ENCODE peak calls at places on chromosomes 2 and 18, in eight cellular contexts. B is A549, R is psoas muscle, Z is OCI-LY7, P is HL-60, K is hepatocyte, V is neural crest cell, E is K562. H is an unnamed sample.

GRCh38 chr2:129465045-129465444 is 514.4 kb upstream of the RAB6C start:
- DNase-seq in B (no peak), R (no peak), Z (no peak), P (no peak), K (no peak), V (no peak), E (no peak), H (peak; percentile 74)

GRCh38 chr2:219596954-219597551 is 604 bp upstream of the STK11IP start:
- DNase-seq in B (peak; percentile 21), R (no peak), Z (no peak), P (no peak), K (peak; percentile 37), V (no peak), E (no peak), H (no peak)

GRCh38 chr2:231222318-231223000 is 24.0 kb downstream of the ARMC9 start:
- DNase-seq in B (no peak), R (no peak), Z (no peak), P (no peak), K (no peak), V (no peak), E (no peak), H (no peak)

GRCh38 chr2:55119711-55120487 is 69.6 kb upstream of the RTN4 start:
- DNase-seq in B (no peak), R (no peak), Z (no peak), P (no peak), K (no peak), V (no peak), E (no peak), H (no peak)

GRCh38 chr2:201579536-201579935 is 63.8 kb downstream of the TMEM237 start:
- DNase-seq in B (no peak), R (no peak), Z (no peak), P (no peak), K (no peak), V (no peak), E (no peak), H (no peak)

GRCh38 chr2:200758341-200758740 is 53.4 kb upstream of the BZW1 start:
- DNase-seq in B (no peak), R (no peak), Z (no peak), P (no peak), K (no peak), V (no peak), E (no peak), H (no peak)

GRCh38 chr2:8518986-8519669 is 162.7 kb upstream of the ID2 start:
- DNase-seq in B (no peak), R (no peak), Z (no peak), P (peak; percentile 58), K (no peak), V (no peak), E (no peak), H (no peak)

GRCh38 chr2:63740943-63741342 is 100.8 kb upstream of the UGP2 start:
- DNase-seq in B (no peak), R (no peak), Z (no peak), P (no peak), K (no peak), V (no peak), E (no peak), H (no peak)

GRCh38 chr2:217813828-217814227 is 189.0 kb downstream of the TNS1 start:
- DNase-seq in B (no peak), R (no peak), Z (no peak), P (no peak), K (no peak), V (no peak), E (no peak), H (no peak)

GRCh38 chr2:241582806-241583205 is 24.3 kb downstream of the BOK start:
- DNase-seq in B (no peak), R (peak; percentile 30), Z (no peak), P (no peak), K (no peak), V (no peak), E (no peak), H (no peak)

GRCh38 chr2:86223098-86223681 is 23.9 kb downstream of the MRPL35 start:
- DNase-seq in B (no peak), R (peak; percentile 71), Z (no peak), P (no peak), K (peak; percentile 66), V (no peak), E (no peak), H (peak; percentile 60)

GRCh38 chr2:104444392-104444791 is 409.5 kb upstream of the POU3F3 start:
- DNase-seq in B (no peak), R (no peak), Z (no peak), P (no peak), K (no peak), V (no peak), E (no peak), H (no peak)

GRCh38 chr18:78528437-78529228 is 451.0 kb upstream of the SALL3 start:
- DNase-seq in B (no peak), R (no peak), Z (no peak), P (no peak), K (no peak), V (no peak), E (no peak), H (peak; percentile 68)

GRCh38 chr2:233820766-233821105 is 33.6 kb downstream of the HJURP start:
- DNase-seq in B (no peak), R (no peak), Z (no peak), P (no peak), K (no peak), V (no peak), E (no peak), H (peak; percentile 38)

GRCh38 chr2:138922973-138923563 is 142.9 kb upstream of the NXPH2 start:
- DNase-seq in B (no peak), R (no peak), Z (peak; percentile 5), P (no peak), K (peak; percentile 31), V (no peak), E (no peak), H (no peak)

GRCh38 chr2:169693344-169693743 is 861 bp downstream of the CFAP210 start:
- DNase-seq in B (no peak), R (no peak), Z (peak; percentile 7), P (peak; percentile 14), K (no peak), V (no peak), E (no peak), H (no peak)
- TF ChIP-seq CTCF in B (no peak), R (no peak), Z (peak; percentile 60), P (no peak), K (peak; percentile 15), V (no peak), E (no peak), H (peak; percentile 40)

DNA sequence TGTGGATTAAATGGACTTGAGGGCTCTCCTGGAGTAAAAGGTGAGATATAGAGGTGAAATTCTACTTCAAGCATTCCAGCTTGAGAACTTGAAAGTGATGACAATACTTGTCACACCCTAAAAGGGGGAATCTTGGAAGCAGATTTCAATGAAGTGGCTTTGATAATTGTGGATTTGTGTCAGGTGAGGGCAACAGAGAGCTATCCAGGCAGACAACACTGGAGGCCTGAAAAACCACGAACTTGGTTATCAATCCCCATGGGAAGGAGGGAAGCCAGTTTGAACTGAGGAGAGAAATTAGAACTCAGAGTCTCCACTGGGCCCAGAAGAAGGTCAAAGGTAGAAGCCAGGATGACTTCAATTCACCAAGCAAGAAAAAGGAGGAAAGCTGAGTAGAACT is 263.9 kb downstream of the FIGN start:
- DNase-seq in B (peak; percentile 3), R (no peak), Z (no peak), P (no peak), K (peak; percentile 12), V (no peak), E (no peak), H (no peak)
- TF ChIP-seq CTCF in B (peak; percentile 52), R (peak; percentile 12), Z (no peak), P (no peak), K (peak; percentile 39), V (peak; percentile 47), E (no peak), H (peak; percentile 54)

DNA sequence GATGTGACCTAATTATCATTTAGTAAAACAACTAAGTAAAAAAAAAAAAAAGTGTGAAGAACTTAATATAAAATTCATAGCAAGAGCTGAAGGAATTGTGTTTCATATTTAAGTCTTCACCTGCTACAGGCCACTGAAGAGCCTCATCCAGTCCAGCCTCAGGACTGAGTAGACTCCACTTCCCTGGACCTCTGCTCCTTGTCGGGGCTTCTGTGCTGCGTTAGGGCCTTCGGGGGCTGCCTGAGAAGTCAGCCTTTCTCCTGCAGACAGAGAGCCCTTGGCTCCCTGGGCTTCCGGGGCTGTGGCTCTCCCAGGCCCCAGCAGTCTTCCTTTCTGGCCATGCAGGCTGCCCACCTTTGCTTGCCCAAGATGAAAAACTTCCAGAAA is 95.5 kb downstream of the MTCL1 start:
- DNase-seq in B (no peak), R (no peak), Z (no peak), P (no peak), K (no peak), V (no peak), E (no peak), H (no peak)
- TF ChIP-seq CTCF in B (no peak), R (no peak), Z (no peak), P (no peak), K (no peak), V (no peak), E (no peak), H (no peak)

GRCh38 chr2:159168707-159169106 is 117.8 kb downstream of the WDSUB1 start:
- DNase-seq in B (peak; percentile 8), R (no peak), Z (no peak), P (no peak), K (no peak), V (no peak), E (no peak), H (no peak)
- TF ChIP-seq CTCF in B (no peak), R (no peak), Z (no peak), P (no peak), K (no peak), V (peak; percentile 44), E (no peak), H (peak; percentile 40)

DNA sequence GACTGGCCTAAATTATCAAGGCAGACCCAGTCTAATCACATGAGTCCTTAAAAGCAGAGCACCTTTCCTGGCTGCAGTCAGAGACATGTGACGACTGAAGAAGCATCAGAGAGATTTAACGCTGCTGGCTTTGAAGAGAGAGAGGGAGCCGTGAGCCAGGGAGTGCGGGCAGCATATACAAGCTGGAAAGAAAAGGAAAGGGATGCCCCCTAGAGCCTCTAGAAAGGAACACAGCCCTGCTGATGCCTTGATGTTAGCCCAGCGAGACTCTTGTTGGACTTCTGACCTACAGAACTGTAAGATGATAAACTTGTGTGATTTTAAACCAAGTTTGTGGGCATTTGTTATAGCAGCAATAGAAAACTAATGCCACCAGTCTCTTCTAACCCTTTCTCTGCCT is 58.1 kb downstream of the HEATR5B start:
- DNase-seq in B (no peak), R (no peak), Z (peak; percentile 25), P (no peak), K (peak; percentile 12), V (no peak), E (peak; percentile 38), H (no peak)
- TF ChIP-seq CTCF in B (peak; percentile 39), R (no peak), Z (peak; percentile 70), P (no peak), K (no peak), V (peak; percentile 41), E (peak; percentile 56), H (no peak)

GRCh38 chr2:58553937-58554336 is 312.8 kb upstream of the FANCL start:
- DNase-seq in B (no peak), R (no peak), Z (no peak), P (no peak), K (no peak), V (no peak), E (peak; percentile 9), H (no peak)
- TF ChIP-seq CTCF in B (peak; percentile 10), R (no peak), Z (peak; percentile 20), P (no peak), K (no peak), V (peak; percentile 46), E (peak; percentile 50), H (peak; percentile 35)

GRCh38 chr18:5824370-5824984 is 70.8 kb downstream of the TMEM200C start:
- DNase-seq in B (no peak), R (no peak), Z (no peak), P (no peak), K (no peak), V (no peak), E (no peak), H (no peak)
- TF ChIP-seq CTCF in B (no peak), R (no peak), Z (no peak), P (no peak), K (no peak), V (no peak), E (no peak), H (no peak)

H was measured in osteocyte.